ENCODE peak calls at places on chromosomes 7 and 10, in six cellular contexts. One of them, this sample, is unnamed.
A peak's percentile ranks its signal among the peaks of the same experiment; 100 is the strongest.

GRCh38 chr10:102769375-102770107 is 25.8 kb downstream of the WBP1L start:
- DNase-seq in esophagus muscularis mucosa: no peak
- DNase-seq in tibial nerve: no peak
- DNase-seq in brain microvascular endothelial cell: no peak
- DNase-seq in upper lobe of right lung: no peak
- DNase-seq in GM23338: no peak
- DNase-seq in this sample: no peak

GRCh38 chr7:104643587-104644217 is 315.3 kb downstream of the LHFPL3 start:
- DNase-seq in esophagus muscularis mucosa: no peak
- DNase-seq in tibial nerve: no peak
- DNase-seq in brain microvascular endothelial cell: peak; percentile 13
- DNase-seq in upper lobe of right lung: no peak
- DNase-seq in GM23338: peak; percentile 75
- DNase-seq in this sample: peak; percentile 61

GRCh38 chr7:102416406-102416805 is 17.0 kb upstream of the ORAI2 start:
- DNase-seq in esophagus muscularis mucosa: no peak
- DNase-seq in tibial nerve: no peak
- DNase-seq in brain microvascular endothelial cell: no peak
- DNase-seq in upper lobe of right lung: no peak
- DNase-seq in GM23338: no peak
- DNase-seq in this sample: no peak

GRCh38 chr10:8049874-8050560 is 4.5 kb upstream of the GATA3 start:
- DNase-seq in esophagus muscularis mucosa: no peak
- DNase-seq in tibial nerve: no peak
- DNase-seq in brain microvascular endothelial cell: no peak
- DNase-seq in upper lobe of right lung: no peak
- DNase-seq in GM23338: peak; percentile 79
- DNase-seq in this sample: peak; percentile 85

GRCh38 chr10:58517071-58517470 is 4.4 kb downstream of the BICC1 start:
- DNase-seq in esophagus muscularis mucosa: no peak
- DNase-seq in tibial nerve: no peak
- DNase-seq in brain microvascular endothelial cell: no peak
- DNase-seq in upper lobe of right lung: no peak
- DNase-seq in GM23338: no peak
- DNase-seq in this sample: no peak

GRCh38 chr10:5628798-5629788 is 37.3 kb downstream of the ASB13 start:
- DNase-seq in esophagus muscularis mucosa: no peak
- DNase-seq in tibial nerve: no peak
- DNase-seq in brain microvascular endothelial cell: no peak
- DNase-seq in upper lobe of right lung: no peak
- DNase-seq in GM23338: no peak
- DNase-seq in this sample: no peak

GRCh38 chr10:68135362-68135761 is 26.1 kb downstream of the MYPN start:
- DNase-seq in esophagus muscularis mucosa: no peak
- DNase-seq in tibial nerve: no peak
- DNase-seq in brain microvascular endothelial cell: no peak
- DNase-seq in upper lobe of right lung: no peak
- DNase-seq in GM23338: no peak
- DNase-seq in this sample: no peak

GRCh38 chr7:149774237-149775175 is 1.1 kb upstream of the ZNF467 start:
- DNase-seq in esophagus muscularis mucosa: no peak
- DNase-seq in tibial nerve: no peak
- DNase-seq in brain microvascular endothelial cell: no peak
- DNase-seq in upper lobe of right lung: peak; percentile 62
- DNase-seq in GM23338: peak; percentile 64
- DNase-seq in this sample: peak; percentile 82

GRCh38 chr7:11427686-11428273 is 404.2 kb downstream of the THSD7A start:
- DNase-seq in esophagus muscularis mucosa: no peak
- DNase-seq in tibial nerve: peak; percentile 23
- DNase-seq in brain microvascular endothelial cell: peak; percentile 44
- DNase-seq in upper lobe of right lung: no peak
- DNase-seq in GM23338: peak; percentile 81
- DNase-seq in this sample: peak; percentile 48

GRCh38 chr10:88913157-88913556 is 33.1 kb downstream of the STAMBPL1 start:
- DNase-seq in esophagus muscularis mucosa: no peak
- DNase-seq in tibial nerve: no peak
- DNase-seq in brain microvascular endothelial cell: no peak
- DNase-seq in upper lobe of right lung: no peak
- DNase-seq in GM23338: no peak
- DNase-seq in this sample: no peak

GRCh38 chr10:69394020-69394419 is 22.7 kb downstream of the TACR2 start:
- DNase-seq in esophagus muscularis mucosa: no peak
- DNase-seq in tibial nerve: no peak
- DNase-seq in brain microvascular endothelial cell: no peak
- DNase-seq in upper lobe of right lung: no peak
- DNase-seq in GM23338: no peak
- DNase-seq in this sample: no peak

GRCh38 chr7:45938626-45939302 is 17.7 kb upstream of the IGFBP3 start:
- DNase-seq in esophagus muscularis mucosa: peak; percentile 64
- DNase-seq in tibial nerve: no peak
- DNase-seq in brain microvascular endothelial cell: no peak
- DNase-seq in upper lobe of right lung: no peak
- DNase-seq in GM23338: peak; percentile 81
- DNase-seq in this sample: peak; percentile 76
- H3K4me3 ChIP-seq in esophagus muscularis mucosa: no peak overlapping the region
- H3K4me3 ChIP-seq in tibial nerve: no peak overlapping the region
- H3K4me3 ChIP-seq in brain microvascular endothelial cell: no peak overlapping the region
- H3K4me3 ChIP-seq in upper lobe of right lung: no peak overlapping the region
- H3K4me3 ChIP-seq in GM23338: no peak overlapping the region
- H3K4me3 ChIP-seq in this sample: no peak overlapping the region

GRCh38 chr10:31147220-31147608 is 115.5 kb upstream of the ZNF438 start:
- DNase-seq in esophagus muscularis mucosa: no peak
- DNase-seq in tibial nerve: no peak
- DNase-seq in brain microvascular endothelial cell: peak; percentile 66
- DNase-seq in upper lobe of right lung: no peak
- DNase-seq in GM23338: no peak
- DNase-seq in this sample: no peak

GRCh38 chr10:31143331-31143935 is 111.8 kb upstream of the ZNF438 start:
- DNase-seq in esophagus muscularis mucosa: peak; percentile 83
- DNase-seq in tibial nerve: no peak
- DNase-seq in brain microvascular endothelial cell: no peak
- DNase-seq in upper lobe of right lung: no peak
- DNase-seq in GM23338: no peak
- DNase-seq in this sample: no peak

GRCh38 chr10:31148955-31149354 is 117.3 kb upstream of the ZNF438 start:
- DNase-seq in esophagus muscularis mucosa: no peak
- DNase-seq in tibial nerve: no peak
- DNase-seq in brain microvascular endothelial cell: no peak
- DNase-seq in upper lobe of right lung: no peak
- DNase-seq in GM23338: no peak
- DNase-seq in this sample: no peak

GRCh38 chr10:31146496-31147219 is 115.0 kb upstream of the ZNF438 start:
- DNase-seq in esophagus muscularis mucosa: peak; percentile 50
- DNase-seq in tibial nerve: no peak
- DNase-seq in brain microvascular endothelial cell: peak; percentile 73
- DNase-seq in upper lobe of right lung: no peak
- DNase-seq in GM23338: peak; percentile 23
- DNase-seq in this sample: no peak

GRCh38 chr10:31145986-31146385 is 114.3 kb upstream of the ZNF438 start:
- DNase-seq in esophagus muscularis mucosa: peak; percentile 88
- DNase-seq in tibial nerve: no peak
- DNase-seq in brain microvascular endothelial cell: no peak
- DNase-seq in upper lobe of right lung: no peak
- DNase-seq in GM23338: no peak
- DNase-seq in this sample: no peak
- H3K27me3 ChIP-seq in esophagus muscularis mucosa: no peaks in the 10 kb centered on the region
- H3K27me3 ChIP-seq in tibial nerve: no peaks in the 10 kb centered on the region
- H3K27me3 ChIP-seq in brain microvascular endothelial cell: no peaks in the 10 kb centered on the region
- H3K27me3 ChIP-seq in upper lobe of right lung: no peaks in the 10 kb centered on the region
- H3K27me3 ChIP-seq in GM23338: no peaks in the 10 kb centered on the region
- H3K27me3 ChIP-seq in this sample: no peaks in the 10 kb centered on the region

DNA sequence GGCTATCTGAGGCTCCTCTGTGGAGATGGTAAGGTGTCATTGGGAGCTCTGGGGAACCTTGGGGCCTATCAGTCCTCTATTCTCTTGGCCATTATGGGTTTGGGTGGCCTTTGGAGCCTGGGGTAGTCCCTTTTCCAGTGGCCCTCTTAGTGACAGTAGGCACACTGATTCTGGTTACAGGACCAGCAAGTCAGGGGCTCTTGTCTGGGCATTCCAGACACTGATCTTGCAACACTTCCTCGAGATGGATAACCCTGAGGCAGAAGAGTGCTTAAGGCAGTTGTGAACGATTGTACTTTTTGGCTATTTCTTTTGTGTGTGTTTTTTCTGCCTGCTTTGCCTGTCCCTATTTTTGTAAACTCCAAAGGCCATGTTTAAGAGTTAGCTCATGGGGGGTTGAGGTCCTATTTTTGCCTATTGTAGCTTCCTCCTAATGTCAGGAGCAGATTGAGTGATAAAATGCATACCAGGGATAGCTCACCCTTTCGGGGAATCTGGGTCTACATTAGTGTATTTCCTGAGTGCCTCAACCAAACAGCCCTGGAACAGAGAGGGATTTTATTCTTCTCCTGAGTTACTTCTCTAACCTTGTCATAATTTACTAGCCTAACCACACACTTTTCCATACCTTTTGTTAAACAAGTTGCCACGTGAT is 61.2 kb downstream of the PRKAR2B start:
- DNase-seq in esophagus muscularis mucosa: no peak
- DNase-seq in tibial nerve: no peak
- DNase-seq in brain microvascular endothelial cell: no peak
- DNase-seq in upper lobe of right lung: no peak
- DNase-seq in GM23338: no peak
- DNase-seq in this sample: no peak
- H3K36me3 ChIP-seq in esophagus muscularis mucosa: no peaks in the 10 kb centered on the region
- H3K36me3 ChIP-seq in tibial nerve: no peaks in the 10 kb centered on the region
- H3K36me3 ChIP-seq in brain microvascular endothelial cell: no peaks in the 10 kb centered on the region
- H3K36me3 ChIP-seq in upper lobe of right lung: no peaks in the 10 kb centered on the region
- H3K36me3 ChIP-seq in GM23338: no peaks in the 10 kb centered on the region
- H3K36me3 ChIP-seq in this sample: no peaks in the 10 kb centered on the region

GRCh38 chr7:67361150-67361549 is 364.5 kb downstream of the TYW1 start:
- DNase-seq in esophagus muscularis mucosa: no peak
- DNase-seq in tibial nerve: no peak
- DNase-seq in brain microvascular endothelial cell: no peak
- DNase-seq in upper lobe of right lung: no peak
- DNase-seq in GM23338: no peak
- DNase-seq in this sample: no peak

GRCh38 chr7:67359900-67360299 is 363.3 kb downstream of the TYW1 start:
- DNase-seq in esophagus muscularis mucosa: no peak
- DNase-seq in tibial nerve: no peak
- DNase-seq in brain microvascular endothelial cell: no peak
- DNase-seq in upper lobe of right lung: no peak
- DNase-seq in GM23338: peak; percentile 30
- DNase-seq in this sample: no peak

GRCh38 chr7:67364441-67365017 is 367.9 kb downstream of the TYW1 start:
- DNase-seq in esophagus muscularis mucosa: no peak
- DNase-seq in tibial nerve: no peak
- DNase-seq in brain microvascular endothelial cell: no peak
- DNase-seq in upper lobe of right lung: no peak
- DNase-seq in GM23338: peak; percentile 71
- DNase-seq in this sample: peak; percentile 75
- H3K4me3 ChIP-seq in esophagus muscularis mucosa: peak overlapping the region; percentile 32
- H3K4me3 ChIP-seq in tibial nerve: no peak overlapping the region
- H3K4me3 ChIP-seq in brain microvascular endothelial cell: no peak overlapping the region
- H3K4me3 ChIP-seq in upper lobe of right lung: no peak overlapping the region
- H3K4me3 ChIP-seq in GM23338: peak overlapping the region; percentile 62
- H3K4me3 ChIP-seq in this sample: peak overlapping the region; percentile 27

DNA sequence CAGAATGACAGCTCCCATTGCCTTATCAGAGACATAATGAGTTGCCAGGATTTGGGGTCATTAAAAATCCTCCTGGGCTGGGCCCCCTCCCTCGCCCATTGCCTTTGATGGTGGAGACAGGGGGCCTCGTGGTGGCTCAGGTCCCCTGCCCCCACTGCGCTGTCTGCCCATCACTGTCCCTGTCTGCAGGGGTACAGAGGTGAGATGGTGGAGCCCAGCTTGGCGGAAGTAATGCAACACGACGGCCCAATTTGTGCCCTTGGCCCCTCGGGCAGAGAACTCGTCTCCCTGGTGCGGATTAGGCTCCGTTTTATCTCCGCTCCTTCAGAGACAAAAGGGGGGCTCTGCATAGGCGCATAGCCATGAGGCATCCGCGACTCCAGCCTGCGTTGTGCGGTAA is 152.4 kb upstream of the UNC5B start:
- DNase-seq in esophagus muscularis mucosa: no peak
- DNase-seq in tibial nerve: no peak
- DNase-seq in brain microvascular endothelial cell: no peak
- DNase-seq in upper lobe of right lung: no peak
- DNase-seq in GM23338: no peak
- DNase-seq in this sample: no peak
- H3K27me3 ChIP-seq in esophagus muscularis mucosa: no peaks in the 10 kb centered on the region
- H3K27me3 ChIP-seq in tibial nerve: no peaks in the 10 kb centered on the region
- H3K27me3 ChIP-seq in brain microvascular endothelial cell: peaks cover 12% of the 10 kb centered on the region
- H3K27me3 ChIP-seq in upper lobe of right lung: peaks cover 4% of the 10 kb centered on the region
- H3K27me3 ChIP-seq in GM23338: no peaks in the 10 kb centered on the region
- H3K27me3 ChIP-seq in this sample: no peaks in the 10 kb centered on the region

This sample was measured in H7.